ENCODE peak calls at places on chromosomes 16 and 17, in nine cellular contexts. Y, F, T, I, M, B, H, E and K are unnamed samples.

GRCh38 chr16:85005278-85006069 is 5.9 kb downstream of the ZDHHC7 start:
- DNase-seq in Y (no peak), F (no peak), T (no peak), I (no peak), M (no peak), B (no peak), H (peak), E (no peak), K (no peak)

GRCh38 chr16:49194499-49195260 is 87.0 kb downstream of the CBLN1 start:
- DNase-seq in Y (no peak), F (no peak), T (no peak), I (no peak), M (no peak), B (no peak), H (no peak), E (no peak), K (no peak)

GRCh38 chr17:3729881-3730280 is 6.2 kb downstream of the HASPIN start:
- DNase-seq in Y (no peak), F (no peak), T (no peak), I (no peak), M (no peak), B (no peak), H (no peak), E (no peak), K (no peak)

GRCh38 chr17:3794890-3795757 is 5.9 kb downstream of the ITGAE start:
- DNase-seq in Y (no peak), F (no peak), T (no peak), I (no peak), M (peak), B (no peak), H (peak), E (peak), K (no peak)

GRCh38 chr16:5024632-5025031 is 9.1 kb downstream of the NAGPA start:
- DNase-seq in Y (peak), F (no peak), T (no peak), I (no peak), M (no peak), B (no peak), H (peak), E (no peak), K (no peak)

GRCh38 chr17:70017941-70018340 is 57.1 kb upstream of the KCNJ16 start:
- DNase-seq in Y (no peak), F (no peak), T (no peak), I (no peak), M (no peak), B (no peak), H (no peak), E (no peak), K (no peak)

GRCh38 chr16:72876221-72876620 is 171.7 kb downstream of the ZFHX3 start:
- DNase-seq in Y (no peak), F (peak), T (no peak), I (no peak), M (no peak), B (peak), H (peak), E (no peak), K (peak)

GRCh38 chr17:64148699-64149098 is 18.8 kb upstream of the ERN1 start:
- DNase-seq in Y (no peak), F (no peak), T (no peak), I (peak), M (no peak), B (no peak), H (peak), E (peak), K (no peak)

GRCh38 chr16:87877942-87878507 is 8.7 kb upstream of the SLC7A5 start:
- DNase-seq in Y (no peak), F (no peak), T (no peak), I (no peak), M (no peak), B (no peak), H (no peak), E (peak), K (no peak)

GRCh38 chr16:67235816-67236547 is 9.1 kb downstream of the TMEM208 start:
- DNase-seq in Y (no peak), F (no peak), T (no peak), I (peak), M (peak), B (no peak), H (no peak), E (no peak), K (no peak)

GRCh38 chr17:58756246-58757161 is 850 bp downstream of the PPM1E start:
- DNase-seq in Y (no peak), F (no peak), T (peak), I (peak), M (no peak), B (peak), H (peak), E (peak), K (no peak)

GRCh38 chr17:27959382-27959709 is 66.2 kb upstream of the LYRM9 start:
- DNase-seq in Y (no peak), F (no peak), T (no peak), I (no peak), M (no peak), B (no peak), H (no peak), E (no peak), K (no peak)

GRCh38 chr16:74455213-74455612 is 33.9 kb upstream of the CLEC18B start:
- DNase-seq in Y (no peak), F (no peak), T (no peak), I (no peak), M (no peak), B (no peak), H (peak), E (no peak), K (no peak)

GRCh38 chr17:49337900-49338299 is 24.1 kb downstream of the ZNF652 start:
- DNase-seq in Y (no peak), F (no peak), T (no peak), I (no peak), M (no peak), B (no peak), H (peak), E (no peak), K (no peak)

GRCh38 chr16:68146583-68146982 is 61.4 kb downstream of the NFATC3 start:
- DNase-seq in Y (no peak), F (peak), T (no peak), I (no peak), M (no peak), B (no peak), H (peak), E (no peak), K (no peak)

GRCh38 chr16:10749680-10750035 is 6.0 kb downstream of the NUBP1 start:
- DNase-seq in Y (no peak), F (no peak), T (no peak), I (no peak), M (no peak), B (no peak), H (peak), E (no peak), K (no peak)

GRCh38 chr16:3501783-3502400 is 1.1 kb downstream of the CLUAP1 start:
- DNase-seq in Y (no peak), F (no peak), T (no peak), I (no peak), M (no peak), B (no peak), H (no peak), E (peak), K (no peak)

GRCh38 chr17:77609553-77610517 is 348.7 kb upstream of the TNRC6C start:
- DNase-seq in Y (no peak), F (no peak), T (no peak), I (no peak), M (peak), B (peak), H (no peak), E (peak), K (peak)

GRCh38 chr16:57146735-57147134 is 39.1 kb downstream of the PSME3IP1 start:
- DNase-seq in Y (no peak), F (no peak), T (no peak), I (no peak), M (no peak), B (no peak), H (peak), E (no peak), K (no peak)

GRCh38 chr17:28041068-28041843 is 1.2 kb upstream of the NLK start:
- DNase-seq in Y (peak), F (peak), T (peak), I (peak), M (peak), B (peak), H (peak), E (peak), K (peak)

GRCh38 chr16:180101-180920 is at the start of gene HBQ1:
- DNase-seq in Y (no peak), F (no peak), T (peak), I (no peak), M (no peak), B (no peak), H (no peak), E (peak), K (no peak)

GRCh38 chr17:2214887-2215615 is 88.5 kb downstream of the SMG6 start:
- DNase-seq in Y (peak), F (no peak), T (no peak), I (no peak), M (no peak), B (no peak), H (peak), E (no peak), K (no peak)

GRCh38 chr16:87705780-87706277 is 60.0 kb downstream of the KLHDC4 start:
- DNase-seq in Y (peak), F (no peak), T (peak), I (no peak), M (no peak), B (no peak), H (no peak), E (no peak), K (no peak)

GRCh38 chr17:81025756-81026155 is 9.2 kb upstream of the BAIAP2 start:
- DNase-seq in Y (no peak), F (no peak), T (no peak), I (no peak), M (no peak), B (no peak), H (no peak), E (no peak), K (no peak)

GRCh38 chr17:47615766-47616424 is 33.8 kb upstream of the KPNB1 start:
- DNase-seq in Y (peak), F (no peak), T (no peak), I (no peak), M (no peak), B (peak), H (peak), E (no peak), K (peak)

GRCh38 chr16:30064746-30065111 is 831 bp upstream of the ALDOA start:
- DNase-seq in Y (no peak), F (no peak), T (no peak), I (no peak), M (no peak), B (no peak), H (no peak), E (no peak), K (no peak)

GRCh38 chr16:22098538-22099255 is 6.4 kb downstream of the VWA3A start:
- DNase-seq in Y (peak), F (peak), T (no peak), I (no peak), M (no peak), B (peak), H (peak), E (no peak), K (peak)

GRCh38 chr17:43330876-43331639 is 67.7 kb upstream of the ARL4D start:
- DNase-seq in Y (no peak), F (no peak), T (no peak), I (no peak), M (no peak), B (no peak), H (no peak), E (no peak), K (no peak)

GRCh38 chr16:80656161-80656560 is 115.4 kb downstream of the DYNLRB2 start:
- DNase-seq in Y (no peak), F (no peak), T (no peak), I (no peak), M (no peak), B (no peak), H (no peak), E (no peak), K (no peak)

GRCh38 chr17:7589891-7590611 is at the start of gene SOX15:
- DNase-seq in Y (no peak), F (no peak), T (no peak), I (no peak), M (no peak), B (no peak), H (peak), E (peak), K (no peak)

GRCh38 chr16:17773698-17774101 is 302.9 kb upstream of the XYLT1 start:
- DNase-seq in Y (no peak), F (no peak), T (no peak), I (no peak), M (no peak), B (no peak), H (peak), E (no peak), K (no peak)

GRCh38 chr17:50105811-50106210 is 10.7 kb downstream of the PDK2 start:
- DNase-seq in Y (no peak), F (no peak), T (no peak), I (no peak), M (no peak), B (no peak), H (no peak), E (no peak), K (no peak)

GRCh38 chr16:68636818-68637217 is 8.3 kb upstream of the CDH3 start:
- DNase-seq in Y (no peak), F (no peak), T (no peak), I (no peak), M (no peak), B (no peak), H (no peak), E (no peak), K (no peak)

GRCh38 chr17:51419476-51419875 is 159.1 kb downstream of the UTP18 start:
- DNase-seq in Y (no peak), F (no peak), T (no peak), I (no peak), M (no peak), B (no peak), H (no peak), E (no peak), K (no peak)